ENCODE peak calls at places on chromosomes 7 and 10, in eight cellular contexts. I, R, J, V, S, F, T and A are unnamed samples.

GRCh38 chr10:124679401-124679800 is 64.8 kb downstream of the FAM53B start:
- DNase-seq in T (no peak), J (no peak), S (no peak), F (no peak), V (no peak), R (no peak), I (peak; percentile 53), A (no peak)

GRCh38 chr10:115937756-115938032 is 335.3 kb downstream of the GFRA1 start:
- DNase-seq in R (no peak), J (no peak), F (no peak), V (no peak), T (no peak), I (no peak), S (no peak), A (no peak)

GRCh38 chr10:44950326-44951225 is 9.0 kb upstream of the RASSF4 start:
- DNase-seq in I (no peak), T (no peak), F (no peak), R (no peak), S (no peak), V (no peak), J (no peak), A (no peak)

GRCh38 chr7:14806886-14807285 is 95.7 kb downstream of the DGKB start:
- DNase-seq in V (no peak), S (peak; percentile 23), J (no peak), F (no peak), R (no peak), T (peak; percentile 11), I (no peak), A (peak; percentile 3)

GRCh38 chr7:73356176-73356575 is 28.2 kb downstream of the FKBP6 start:
- DNase-seq in F (no peak), V (no peak), I (no peak), R (no peak), T (no peak), J (no peak), S (no peak), A (no peak)

GRCh38 chr10:110508806-110509544 is 11.3 kb downstream of the DUSP5 start:
- DNase-seq in F (no peak), T (no peak), V (no peak), R (no peak), I (no peak), J (no peak), S (peak; percentile 3), A (no peak)

GRCh38 chr10:82464419-82464818 is 589.4 kb downstream of the NRG3 start:
- DNase-seq in R (no peak), S (no peak), V (no peak), T (no peak), J (no peak), F (no peak), I (no peak), A (no peak)

GRCh38 chr7:40996330-40996729 is 706.6 kb downstream of the INHBA start:
- DNase-seq in R (no peak), S (no peak), V (no peak), F (no peak), J (no peak), I (no peak), T (no peak), A (no peak)

GRCh38 chr10:112775892-112776679 is 174.0 kb upstream of the TCF7L2 start:
- DNase-seq in V (no peak), J (no peak), R (no peak), S (no peak), T (no peak), F (no peak), I (no peak), A (no peak)

GRCh38 chr7:112137141-112138101 is 68.8 kb downstream of the DOCK4 start:
- DNase-seq in V (no peak), S (no peak), J (no peak), F (no peak), R (no peak), I (no peak), T (no peak), A (no peak)